ENCODE peak calls at places on chromosomes 4 and X, in six cellular contexts. P is ACHN; O is NCI-H2029; I is activated CD4-positive, alpha-beta T cell treated with anti-CD3 and anti-CD28 coated beads, Interleukin-2, amount 10 ng/mL, durations not matched to agents 24 days and 14 days; J is gastrocnemius medialis; Y is lower lobe of right lung. N is an unnamed sample.

GRCh38 chr4:99473131-99473530 is 37.7 kb upstream of the C4orf17 start:
- DNase-seq in P (no peak), O (no peak), I (no peak), J (no peak), Y (no peak), N (no peak)

GRCh38 chr4:128525939-128526630 is 238.5 kb upstream of the PGRMC2 start:
- DNase-seq in P (no peak), O (no peak), I (no peak), J (no peak), Y (no peak), N (no peak)

GRCh38 chr4:84547211-84547610 is 35.7 kb upstream of the CDS1 start:
- DNase-seq in P (no peak), O (no peak), I (no peak), J (no peak), Y (no peak), N (no peak)

GRCh38 chrX:74613350-74614192 is 853 bp downstream of the RLIM start:
- DNase-seq in P (peak), O (peak), I (peak), J (no peak), Y (peak), N (no peak)

GRCh38 chrX:37425370-37425769 is 76.2 kb downstream of the PRRG1 start:
- DNase-seq in P (no peak), O (no peak), I (no peak), J (peak), Y (no peak), N (no peak)

GRCh38 chrX:48911407-48912182 is at the start of gene SLC35A2:
- DNase-seq in P (peak), O (peak), I (peak), J (peak), Y (peak), N (peak)

GRCh38 chrX:154348114-154348531 is 26.3 kb downstream of the FLNA start:
- DNase-seq in P (peak), O (no peak), I (no peak), J (no peak), Y (peak), N (no peak)

GRCh38 chr4:59936566-59936965 is 1263.6 kb upstream of the ADGRL3 start:
- DNase-seq in P (no peak), O (peak), I (no peak), J (no peak), Y (no peak), N (no peak)

GRCh38 chr4:36285784-36286480 is 4.5 kb downstream of the DTHD1 start:
- DNase-seq in P (peak), O (no peak), I (peak), J (no peak), Y (no peak), N (no peak)

GRCh38 chr4:53908661-53909078 is 155.7 kb downstream of the CHIC2 start:
- DNase-seq in P (peak), O (peak), I (peak), J (peak), Y (no peak), N (no peak)

GRCh38 chrX:139120760-139121159 is 409.2 kb upstream of the FGF13 start:
- DNase-seq in P (no peak), O (no peak), I (no peak), J (no peak), Y (no peak), N (no peak)

GRCh38 chr4:3851211-3851610 is 85.0 kb downstream of the ADRA2C start:
- DNase-seq in P (no peak), O (no peak), I (no peak), J (no peak), Y (no peak), N (no peak)

GRCh38 chrX:7163146-7163677 is 15.3 kb upstream of the PUDP start:
- DNase-seq in P (no peak), O (no peak), I (no peak), J (no peak), Y (no peak), N (no peak)

GRCh38 chr4:139645458-139645857 is 20.2 kb upstream of the MGST2 start:
- DNase-seq in P (no peak), O (no peak), I (no peak), J (no peak), Y (no peak), N (no peak)

GRCh38 chr4:149845643-149846208 is 30.1 kb upstream of the IQCM start:
- DNase-seq in P (no peak), O (peak), I (no peak), J (no peak), Y (no peak), N (no peak)

GRCh38 chr4:182307746-182308145 is 64.5 kb downstream of the TENM3 start:
- DNase-seq in P (peak), O (peak), I (no peak), J (no peak), Y (no peak), N (no peak)

GRCh38 chrX:13485167-13485566 is 84.2 kb upstream of the EGFL6 start:
- DNase-seq in P (no peak), O (no peak), I (no peak), J (no peak), Y (no peak), N (no peak)

GRCh38 chrX:16920116-16920515 is 26.3 kb upstream of the REPS2 start:
- DNase-seq in P (no peak), O (no peak), I (no peak), J (no peak), Y (no peak), N (no peak)

GRCh38 chrX:143571521-143571920 is 54.2 kb upstream of the SPANXN3 start:
- DNase-seq in P (no peak), O (no peak), I (no peak), J (no peak), Y (no peak), N (no peak)

GRCh38 chr4:84493092-84493850 is 5.8 kb downstream of the NKX6-1 start:
- DNase-seq in P (peak), O (no peak), I (no peak), J (no peak), Y (no peak), N (peak)

GRCh38 chr4:94947681-94948108 is 189.9 kb downstream of the BMPR1B start:
- DNase-seq in P (no peak), O (no peak), I (no peak), J (no peak), Y (no peak), N (no peak)

GRCh38 chr4:87011340-87012034 is 76.7 kb downstream of the AFF1 start:
- DNase-seq in P (peak), O (peak), I (no peak), J (no peak), Y (no peak), N (no peak)

GRCh38 chr4:17494258-17494657 is 17.6 kb downstream of the QDPR start:
- DNase-seq in P (peak), O (no peak), I (no peak), J (no peak), Y (no peak), N (no peak)

N was measured in posterior vena cava.